ENCODE peak calls at places on chromosomes 12 and 14, in seven cellular contexts. One of them, this sample, is unnamed.

GRCh38 chr12:1630081-1630826 is 1.2 kb downstream of the WNT5B start:
- DNase-seq in AG04450: no peak
- DNase-seq in KBM-7: no peak
- DNase-seq in retina: peak; percentile 78
- DNase-seq in SK-N-DZ: peak; percentile 50
- DNase-seq in endothelial cell of umbilical vein: no peak
- DNase-seq in HuH-7.5: peak; percentile 47
- DNase-seq in this sample: peak; percentile 47

GRCh38 chr14:95515523-95516517 is 630 bp downstream of the SYNE3 start:
- DNase-seq in AG04450: no peak
- DNase-seq in KBM-7: peak; percentile 71
- DNase-seq in retina: peak; percentile 75
- DNase-seq in SK-N-DZ: peak; percentile 40
- DNase-seq in endothelial cell of umbilical vein: peak; percentile 49
- DNase-seq in HuH-7.5: peak; percentile 85
- DNase-seq in this sample: peak; percentile 80

GRCh38 chr12:130922584-130922983 is 31.1 kb upstream of the ADGRD1 start:
- DNase-seq in AG04450: no peak
- DNase-seq in KBM-7: no peak
- DNase-seq in retina: no peak
- DNase-seq in SK-N-DZ: no peak
- DNase-seq in endothelial cell of umbilical vein: no peak
- DNase-seq in HuH-7.5: no peak
- DNase-seq in this sample: no peak

GRCh38 chr12:56565510-56566101 is 44.0 kb downstream of the RBMS2 start:
- DNase-seq in AG04450: peak; percentile 66
- DNase-seq in KBM-7: peak; percentile 64
- DNase-seq in retina: peak; percentile 4
- DNase-seq in SK-N-DZ: no peak
- DNase-seq in endothelial cell of umbilical vein: peak; percentile 98
- DNase-seq in HuH-7.5: no peak
- DNase-seq in this sample: peak; percentile 67

GRCh38 chr12:46088040-46088439 is 97.7 kb upstream of the SCAF11 start:
- DNase-seq in AG04450: no peak
- DNase-seq in KBM-7: no peak
- DNase-seq in retina: no peak
- DNase-seq in SK-N-DZ: no peak
- DNase-seq in endothelial cell of umbilical vein: no peak
- DNase-seq in HuH-7.5: no peak
- DNase-seq in this sample: no peak

GRCh38 chr12:111156304-111156703 is 212.6 kb downstream of the PHETA1 start:
- DNase-seq in AG04450: no peak
- DNase-seq in KBM-7: no peak
- DNase-seq in retina: no peak
- DNase-seq in SK-N-DZ: no peak
- DNase-seq in endothelial cell of umbilical vein: no peak
- DNase-seq in HuH-7.5: peak; percentile 25
- DNase-seq in this sample: no peak

GRCh38 chr14:92789457-92790089 is 4.5 kb upstream of the GOLGA5 start:
- DNase-seq in AG04450: no peak
- DNase-seq in KBM-7: no peak
- DNase-seq in retina: no peak
- DNase-seq in SK-N-DZ: no peak
- DNase-seq in endothelial cell of umbilical vein: no peak
- DNase-seq in HuH-7.5: no peak
- DNase-seq in this sample: no peak

GRCh38 chr14:94707494-94707893 is 62.4 kb downstream of the GSC start:
- DNase-seq in AG04450: no peak
- DNase-seq in KBM-7: no peak
- DNase-seq in retina: no peak
- DNase-seq in SK-N-DZ: no peak
- DNase-seq in endothelial cell of umbilical vein: no peak
- DNase-seq in HuH-7.5: no peak
- DNase-seq in this sample: no peak

This sample was measured in heart right ventricle.